ENCODE peak calls at places on chromosomes 16 and 17, in seven cellular contexts. One of them, this sample, is unnamed. For H3K9me3, the result is how much of the 10 kb centered on the place peaks cover.

GRCh38 chr16:12781777-12782176 is 21.9 kb downstream of the CPPED1 start:
- DNase-seq in esophagus muscularis mucosa: no peak
- DNase-seq in mammary epithelial cell: no peak
- DNase-seq in uterus: no peak
- DNase-seq in psoas muscle: no peak
- DNase-seq in pancreas: no peak
- DNase-seq in CD8-positive, alpha-beta memory T cell: no peak
- DNase-seq in this sample: no peak

GRCh38 chr16:73750639-73751038 is 546.0 kb upstream of the PSMD7 start:
- DNase-seq in mammary epithelial cell: no peak
- DNase-seq in CD8-positive, alpha-beta memory T cell: no peak
- DNase-seq in uterus: no peak
- DNase-seq in esophagus muscularis mucosa: no peak
- DNase-seq in psoas muscle: no peak
- DNase-seq in pancreas: no peak
- DNase-seq in this sample: no peak

GRCh38 chr17:64420143-64420670 is 28.7 kb upstream of the MILR1 start:
- DNase-seq in pancreas: no peak
- DNase-seq in psoas muscle: no peak
- DNase-seq in mammary epithelial cell: peak
- DNase-seq in esophagus muscularis mucosa: no peak
- DNase-seq in uterus: no peak
- DNase-seq in CD8-positive, alpha-beta memory T cell: no peak
- DNase-seq in this sample: no peak

GRCh38 chr17:65656390-65657250 is 95.2 kb upstream of the AXIN2 start:
- DNase-seq in esophagus muscularis mucosa: no peak
- DNase-seq in CD8-positive, alpha-beta memory T cell: no peak
- DNase-seq in psoas muscle: no peak
- DNase-seq in mammary epithelial cell: no peak
- DNase-seq in uterus: no peak
- DNase-seq in pancreas: no peak
- DNase-seq in this sample: no peak

GRCh38 chr16:16791051-16791450 is 412.1 kb downstream of the NPIPA7 start:
- DNase-seq in psoas muscle: no peak
- DNase-seq in CD8-positive, alpha-beta memory T cell: no peak
- DNase-seq in mammary epithelial cell: no peak
- DNase-seq in uterus: no peak
- DNase-seq in pancreas: no peak
- DNase-seq in esophagus muscularis mucosa: no peak
- DNase-seq in this sample: no peak

GRCh38 chr17:74919440-74920305 is 3.4 kb downstream of the USH1G start:
- DNase-seq in esophagus muscularis mucosa: no peak
- DNase-seq in CD8-positive, alpha-beta memory T cell: no peak
- DNase-seq in mammary epithelial cell: no peak
- DNase-seq in uterus: no peak
- DNase-seq in psoas muscle: no peak
- DNase-seq in pancreas: peak
- DNase-seq in this sample: peak

GRCh38 chr17:915416-916201 is 64.0 kb downstream of the NXN start:
- DNase-seq in esophagus muscularis mucosa: no peak
- DNase-seq in pancreas: no peak
- DNase-seq in CD8-positive, alpha-beta memory T cell: no peak
- DNase-seq in psoas muscle: peak
- DNase-seq in uterus: no peak
- DNase-seq in mammary epithelial cell: peak
- DNase-seq in this sample: no peak

GRCh38 chr16:1498899-1499676 is 5.9 kb downstream of the TELO2 start:
- DNase-seq in psoas muscle: peak
- DNase-seq in mammary epithelial cell: no peak
- DNase-seq in esophagus muscularis mucosa: no peak
- DNase-seq in pancreas: no peak
- DNase-seq in CD8-positive, alpha-beta memory T cell: no peak
- DNase-seq in uterus: no peak
- DNase-seq in this sample: no peak

GRCh38 chr16:57534881-57535658 is 1.3 kb downstream of the CCDC102A start:
- DNase-seq in CD8-positive, alpha-beta memory T cell: no peak
- DNase-seq in esophagus muscularis mucosa: no peak
- DNase-seq in pancreas: peak
- DNase-seq in psoas muscle: no peak
- DNase-seq in mammary epithelial cell: no peak
- DNase-seq in uterus: peak
- DNase-seq in this sample: no peak

GRCh38 chr17:73286863-73287296 is 24.9 kb downstream of the CDC42EP4 start:
- DNase-seq in psoas muscle: no peak
- DNase-seq in uterus: no peak
- DNase-seq in esophagus muscularis mucosa: no peak
- DNase-seq in CD8-positive, alpha-beta memory T cell: no peak
- DNase-seq in mammary epithelial cell: peak
- DNase-seq in pancreas: peak
- DNase-seq in this sample: no peak

GRCh38 chr16:50265260-50265659 is 1.1 kb upstream of the ADCY7 start:
- DNase-seq in psoas muscle: peak
- DNase-seq in uterus: no peak
- DNase-seq in CD8-positive, alpha-beta memory T cell: no peak
- DNase-seq in esophagus muscularis mucosa: no peak
- DNase-seq in mammary epithelial cell: no peak
- DNase-seq in pancreas: no peak
- DNase-seq in this sample: no peak

GRCh38 chr16:49020436-49020835 is 261.2 kb downstream of the CBLN1 start:
- DNase-seq in CD8-positive, alpha-beta memory T cell: no peak
- DNase-seq in psoas muscle: no peak
- DNase-seq in uterus: no peak
- DNase-seq in pancreas: no peak
- DNase-seq in mammary epithelial cell: no peak
- DNase-seq in esophagus muscularis mucosa: peak
- DNase-seq in this sample: no peak

GRCh38 chr17:72576289-72576759 is 455.5 kb downstream of the SOX9 start:
- DNase-seq in uterus: no peak
- DNase-seq in psoas muscle: no peak
- DNase-seq in esophagus muscularis mucosa: no peak
- DNase-seq in pancreas: no peak
- DNase-seq in mammary epithelial cell: no peak
- DNase-seq in CD8-positive, alpha-beta memory T cell: no peak
- DNase-seq in this sample: no peak

GRCh38 chr16:84107921-84108320 is 8.8 kb downstream of the MBTPS1 start:
- DNase-seq in mammary epithelial cell: no peak
- DNase-seq in CD8-positive, alpha-beta memory T cell: no peak
- DNase-seq in uterus: no peak
- DNase-seq in pancreas: no peak
- DNase-seq in esophagus muscularis mucosa: no peak
- DNase-seq in psoas muscle: no peak
- DNase-seq in this sample: no peak

GRCh38 chr16:11072420-11073153 is 128.2 kb downstream of the CLEC16A start:
- DNase-seq in CD8-positive, alpha-beta memory T cell: no peak
- DNase-seq in esophagus muscularis mucosa: no peak
- DNase-seq in mammary epithelial cell: no peak
- DNase-seq in pancreas: no peak
- DNase-seq in uterus: no peak
- DNase-seq in psoas muscle: no peak
- DNase-seq in this sample: no peak

GRCh38 chr17:44828919-44829557 is 1.0 kb downstream of the GJC1 start:
- DNase-seq in psoas muscle: no peak
- DNase-seq in esophagus muscularis mucosa: no peak
- DNase-seq in pancreas: no peak
- DNase-seq in CD8-positive, alpha-beta memory T cell: no peak
- DNase-seq in uterus: no peak
- DNase-seq in mammary epithelial cell: peak
- DNase-seq in this sample: no peak

GRCh38 chr17:39240631-39241030 is 14.9 kb upstream of the STAC2 start:
- DNase-seq in CD8-positive, alpha-beta memory T cell: no peak
- DNase-seq in esophagus muscularis mucosa: no peak
- DNase-seq in mammary epithelial cell: no peak
- DNase-seq in uterus: no peak
- DNase-seq in pancreas: no peak
- DNase-seq in psoas muscle: no peak
- DNase-seq in this sample: no peak

GRCh38 chr17:8735336-8735939 is 9.2 kb downstream of the CCDC42 start:
- DNase-seq in CD8-positive, alpha-beta memory T cell: no peak
- DNase-seq in esophagus muscularis mucosa: no peak
- DNase-seq in psoas muscle: no peak
- DNase-seq in pancreas: no peak
- DNase-seq in uterus: no peak
- DNase-seq in mammary epithelial cell: no peak
- DNase-seq in this sample: no peak

GRCh38 chr16:21666772-21667171 is 3.0 kb downstream of the OTOA start:
- DNase-seq in mammary epithelial cell: no peak
- DNase-seq in uterus: no peak
- DNase-seq in psoas muscle: no peak
- DNase-seq in pancreas: no peak
- DNase-seq in CD8-positive, alpha-beta memory T cell: no peak
- DNase-seq in esophagus muscularis mucosa: no peak
- DNase-seq in this sample: no peak

GRCh38 chr17:42067371-42068180 is 17.2 kb upstream of the C17orf113 start:
- DNase-seq in pancreas: peak
- DNase-seq in esophagus muscularis mucosa: peak
- DNase-seq in CD8-positive, alpha-beta memory T cell: peak
- DNase-seq in psoas muscle: peak
- DNase-seq in uterus: peak
- DNase-seq in mammary epithelial cell: no peak
- DNase-seq in this sample: no peak

GRCh38 chr16:30139895-30140481 is 17.0 kb upstream of the MAPK3 start:
- DNase-seq in mammary epithelial cell: no peak
- DNase-seq in CD8-positive, alpha-beta memory T cell: no peak
- DNase-seq in uterus: no peak
- DNase-seq in pancreas: no peak
- DNase-seq in esophagus muscularis mucosa: no peak
- DNase-seq in psoas muscle: no peak
- DNase-seq in this sample: no peak

GRCh38 chr17:77148109-77148958 is 7.6 kb downstream of the SEC14L1 start:
- DNase-seq in psoas muscle: no peak
- DNase-seq in CD8-positive, alpha-beta memory T cell: no peak
- DNase-seq in pancreas: no peak
- DNase-seq in esophagus muscularis mucosa: no peak
- DNase-seq in uterus: no peak
- DNase-seq in mammary epithelial cell: no peak
- DNase-seq in this sample: no peak
- H3K27ac ChIP-seq in psoas muscle: peak
- H3K27ac ChIP-seq in CD8-positive, alpha-beta memory T cell: no peak
- H3K27ac ChIP-seq in pancreas: peak
- H3K27ac ChIP-seq in esophagus muscularis mucosa: peak
- H3K27ac ChIP-seq in uterus: peak
- H3K27ac ChIP-seq in mammary epithelial cell: no peak
- H3K27ac ChIP-seq in this sample: no peak

DNA sequence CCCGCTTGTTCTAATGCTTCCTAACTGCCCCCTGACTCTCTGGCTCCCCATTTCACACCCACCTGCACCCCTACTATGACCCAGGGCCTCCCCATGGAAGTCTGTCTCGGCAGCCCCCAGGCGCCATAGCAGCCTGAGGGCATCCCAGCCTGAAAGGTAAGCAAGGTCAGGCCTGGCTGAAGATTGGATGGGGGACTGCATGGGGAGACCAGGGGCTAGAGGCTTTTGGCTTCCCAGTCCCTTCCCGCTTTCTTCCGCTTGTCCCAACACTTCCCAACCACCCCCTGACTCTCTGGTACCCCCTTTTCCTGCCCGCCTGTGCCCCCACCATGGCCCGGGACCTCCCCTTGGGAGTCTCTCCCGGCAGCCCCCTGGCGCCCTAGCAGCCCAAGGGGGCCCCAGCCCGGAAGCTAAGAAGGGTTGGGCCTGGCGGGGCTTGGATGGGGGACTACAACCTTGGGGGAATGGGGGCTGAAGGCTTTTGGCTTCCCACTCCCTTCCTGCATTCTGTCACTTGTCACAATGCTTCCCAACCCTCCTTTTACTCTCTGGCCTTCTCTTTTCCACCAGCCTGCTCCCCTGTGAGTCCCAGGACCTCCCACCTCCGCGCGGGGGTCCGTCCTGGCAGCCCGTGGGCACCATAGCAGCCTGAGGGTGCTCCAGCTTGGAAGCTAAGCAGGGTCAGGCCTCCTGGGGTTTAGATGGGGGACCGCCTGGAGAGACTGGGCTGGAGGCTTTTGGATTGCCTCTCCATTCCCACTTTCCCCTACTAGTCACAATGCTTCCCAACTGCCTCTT is 2288.4 kb downstream of the TP53TG3F start:
- DNase-seq in esophagus muscularis mucosa: peak
- DNase-seq in pancreas: peak
- DNase-seq in uterus: no peak
- DNase-seq in CD8-positive, alpha-beta memory T cell: no peak
- DNase-seq in mammary epithelial cell: no peak
- DNase-seq in psoas muscle: no peak
- DNase-seq in this sample: no peak
- H3K9me3 ChIP-seq in esophagus muscularis mucosa: under half
- H3K9me3 ChIP-seq in pancreas: under half
- H3K9me3 ChIP-seq in uterus: under half
- H3K9me3 ChIP-seq in CD8-positive, alpha-beta memory T cell: under half
- H3K9me3 ChIP-seq in mammary epithelial cell: under half
- H3K9me3 ChIP-seq in psoas muscle: under half
- H3K9me3 ChIP-seq in this sample: under half

DNA sequence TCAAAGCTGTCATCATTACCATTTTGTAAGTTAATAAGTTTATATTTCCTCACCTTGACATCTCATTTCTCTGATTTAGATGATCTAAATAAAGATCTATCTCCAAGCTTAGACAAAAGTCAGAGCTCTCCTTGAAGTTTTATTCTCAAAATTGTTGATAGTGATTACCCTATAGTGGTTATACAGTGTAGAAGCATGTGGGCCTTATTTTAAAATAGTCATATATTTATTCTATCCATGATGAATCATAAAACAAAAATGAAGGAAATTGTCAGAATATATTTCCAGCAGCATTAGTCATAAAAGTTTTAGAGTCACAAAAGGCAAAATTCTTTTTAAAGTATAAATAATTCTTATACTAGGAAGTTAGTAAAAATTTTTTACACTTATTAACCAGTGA is 49.0 kb downstream of the RHOT1 start:
- DNase-seq in esophagus muscularis mucosa: no peak
- DNase-seq in mammary epithelial cell: no peak
- DNase-seq in psoas muscle: no peak
- DNase-seq in uterus: no peak
- DNase-seq in pancreas: no peak
- DNase-seq in CD8-positive, alpha-beta memory T cell: no peak
- DNase-seq in this sample: no peak
- H3K27ac ChIP-seq in esophagus muscularis mucosa: no peak
- H3K27ac ChIP-seq in mammary epithelial cell: no peak
- H3K27ac ChIP-seq in psoas muscle: no peak
- H3K27ac ChIP-seq in uterus: no peak
- H3K27ac ChIP-seq in pancreas: no peak
- H3K27ac ChIP-seq in CD8-positive, alpha-beta memory T cell: no peak
- H3K27ac ChIP-seq in this sample: no peak

GRCh38 chr16:3295783-3296182 is 9.4 kb downstream of the TIGD7 start:
- DNase-seq in esophagus muscularis mucosa: no peak
- DNase-seq in uterus: no peak
- DNase-seq in psoas muscle: no peak
- DNase-seq in pancreas: no peak
- DNase-seq in CD8-positive, alpha-beta memory T cell: no peak
- DNase-seq in mammary epithelial cell: no peak
- DNase-seq in this sample: no peak

GRCh38 chr16:3292604-3293003 is 9.3 kb downstream of the ZNF263 start:
- DNase-seq in pancreas: no peak
- DNase-seq in mammary epithelial cell: no peak
- DNase-seq in psoas muscle: no peak
- DNase-seq in CD8-positive, alpha-beta memory T cell: no peak
- DNase-seq in esophagus muscularis mucosa: no peak
- DNase-seq in uterus: no peak
- DNase-seq in this sample: no peak

GRCh38 chr16:3295209-3295608 is 10.0 kb downstream of the TIGD7 start:
- DNase-seq in psoas muscle: no peak
- DNase-seq in esophagus muscularis mucosa: no peak
- DNase-seq in uterus: no peak
- DNase-seq in CD8-positive, alpha-beta memory T cell: no peak
- DNase-seq in pancreas: no peak
- DNase-seq in mammary epithelial cell: no peak
- DNase-seq in this sample: no peak

GRCh38 chr16:3285131-3285530 is 1.8 kb downstream of the ZNF263 start:
- DNase-seq in uterus: no peak
- DNase-seq in CD8-positive, alpha-beta memory T cell: no peak
- DNase-seq in psoas muscle: no peak
- DNase-seq in esophagus muscularis mucosa: no peak
- DNase-seq in mammary epithelial cell: no peak
- DNase-seq in pancreas: no peak
- DNase-seq in this sample: no peak

GRCh38 chr16:3289998-3290673 is 6.8 kb downstream of the ZNF263 start:
- DNase-seq in psoas muscle: no peak
- DNase-seq in pancreas: no peak
- DNase-seq in esophagus muscularis mucosa: no peak
- DNase-seq in CD8-positive, alpha-beta memory T cell: no peak
- DNase-seq in mammary epithelial cell: no peak
- DNase-seq in uterus: no peak
- DNase-seq in this sample: no peak
- H3K9me3 ChIP-seq in psoas muscle: half or more
- H3K9me3 ChIP-seq in pancreas: under half
- H3K9me3 ChIP-seq in esophagus muscularis mucosa: half or more
- H3K9me3 ChIP-seq in CD8-positive, alpha-beta memory T cell: half or more
- H3K9me3 ChIP-seq in mammary epithelial cell: half or more
- H3K9me3 ChIP-seq in uterus: under half
- H3K9me3 ChIP-seq in this sample: under half

This sample was measured in iPS DF 6.9.